ENCODE peak calls at places on chromosomes 11 and 22, in seven cellular contexts. Y, E, G, I, B, A and U are unnamed samples.

GRCh38 chr11:114132427-114132826 is 72.9 kb downstream of the ZBTB16 start:
- DNase-seq in Y (no peak), E (no peak), G (no peak), I (no peak), B (no peak), A (peak; percentile 5), U (no peak)

GRCh38 chr11:111612211-111612610 is 10.0 kb downstream of the SIK2 start:
- DNase-seq in Y (no peak), E (no peak), G (no peak), I (no peak), B (peak; percentile 64), A (no peak), U (no peak)

GRCh38 chr22:20271114-20271994 is 3.2 kb upstream of the RTN4R start:
- DNase-seq in Y (no peak), E (no peak), G (peak; percentile 59), I (no peak), B (no peak), A (no peak), U (no peak)

GRCh38 chr22:38795569-38795968 is 1.6 kb upstream of the DNAL4 start:
- DNase-seq in Y (no peak), E (no peak), G (no peak), I (no peak), B (no peak), A (no peak), U (no peak)

GRCh38 chr22:24834845-24835570 is 29.0 kb downstream of the SGSM1 start:
- DNase-seq in Y (peak; percentile 21), E (no peak), G (no peak), I (no peak), B (no peak), A (no peak), U (no peak)

GRCh38 chr11:350723-351255 is 18.5 kb upstream of the B4GALNT4 start:
- DNase-seq in Y (no peak), E (no peak), G (no peak), I (no peak), B (no peak), A (peak; percentile 49), U (no peak)

GRCh38 chr22:23913661-23914353 is 19.6 kb downstream of the MIF start:
- DNase-seq in Y (peak; percentile 100), E (peak; percentile 98), G (peak; percentile 99), I (peak; percentile 99), B (peak; percentile 99), A (peak; percentile 100), U (peak; percentile 99)

GRCh38 chr11:87015645-87016044 is 22.1 kb upstream of the TMEM135 start:
- DNase-seq in Y (no peak), E (no peak), G (no peak), I (no peak), B (no peak), A (no peak), U (no peak)

GRCh38 chr11:118200901-118201680 is 23.7 kb downstream of the JAML start:
- DNase-seq in Y (no peak), E (no peak), G (no peak), I (no peak), B (no peak), A (no peak), U (no peak)

GRCh38 chr22:30562391-30562790 is 12.1 kb downstream of the GAL3ST1 start:
- DNase-seq in Y (peak; percentile 64), E (peak; percentile 42), G (no peak), I (no peak), B (no peak), A (peak; percentile 89), U (no peak)

GRCh38 chr11:47467372-47467771 is 18.4 kb upstream of the RAPSN start:
- DNase-seq in Y (no peak), E (no peak), G (no peak), I (no peak), B (no peak), A (peak; percentile 52), U (no peak)

GRCh38 chr22:49967333-49968241 is 7.0 kb downstream of the PIM3 start:
- DNase-seq in Y (no peak), E (no peak), G (peak; percentile 77), I (peak; percentile 8), B (no peak), A (peak; percentile 66), U (no peak)

GRCh38 chr22:32312748-32313147 is 44.9 kb upstream of the RFPL3 start:
- DNase-seq in Y (no peak), E (no peak), G (no peak), I (no peak), B (no peak), A (no peak), U (no peak)

GRCh38 chr22:43002198-43002577 is 12.8 kb downstream of the PACSIN2 start:
- DNase-seq in Y (no peak), E (peak; percentile 34), G (no peak), I (no peak), B (peak; percentile 94), A (no peak), U (no peak)

GRCh38 chr22:44712156-44712555 is 10.2 kb downstream of the PRR5 start:
- DNase-seq in Y (no peak), E (no peak), G (no peak), I (no peak), B (no peak), A (no peak), U (no peak)

GRCh38 chr11:65132988-65133700 is 1.2 kb downstream of the SYVN1 start:
- DNase-seq in Y (peak; percentile 85), E (peak; percentile 78), G (no peak), I (no peak), B (no peak), A (peak; percentile 96), U (no peak)

GRCh38 chr11:122215244-122215992 is 99.4 kb upstream of the BLID start:
- DNase-seq in Y (peak; percentile 58), E (peak; percentile 69), G (peak; percentile 65), I (peak; percentile 66), B (peak; percentile 99), A (peak; percentile 59), U (peak; percentile 86)

GRCh38 chr22:36586852-36587251 is 57.9 kb upstream of the EIF3D start:
- DNase-seq in Y (no peak), E (no peak), G (no peak), I (no peak), B (no peak), A (no peak), U (no peak)

DNA sequence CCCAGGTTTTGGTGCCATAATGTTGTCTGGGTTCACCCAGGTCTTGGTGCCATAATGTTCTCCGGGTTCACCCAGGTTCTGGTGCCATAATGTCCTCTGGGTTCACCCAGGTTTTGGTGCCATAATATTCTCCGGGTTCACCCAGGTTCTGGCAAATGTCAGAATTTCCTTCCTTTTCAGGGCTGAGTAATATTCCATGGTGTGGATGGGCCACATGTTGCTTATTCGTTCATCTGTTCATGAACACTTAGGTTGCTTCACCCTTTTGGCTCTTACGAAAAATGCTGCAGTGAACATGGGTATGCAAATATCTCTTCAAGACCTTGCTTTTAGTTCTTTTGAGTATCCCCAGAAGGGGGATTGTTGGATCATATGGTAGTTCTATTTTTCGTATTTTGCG is 15.1 kb upstream of the GRAMD4 start:
- DNase-seq in Y (no peak), E (no peak), G (no peak), I (no peak), B (no peak), A (no peak), U (no peak)
- TF ChIP-seq CTCF in Y (no peak), E (no peak), G (no peak), I (no peak), B (no peak), A (no peak), U (no peak)

GRCh38 chr11:41177791-41178190 is 281.7 kb downstream of the LRRC4C start:
- DNase-seq in Y (no peak), E (no peak), G (no peak), I (no peak), B (peak; percentile 54), A (no peak), U (no peak)

DNA sequence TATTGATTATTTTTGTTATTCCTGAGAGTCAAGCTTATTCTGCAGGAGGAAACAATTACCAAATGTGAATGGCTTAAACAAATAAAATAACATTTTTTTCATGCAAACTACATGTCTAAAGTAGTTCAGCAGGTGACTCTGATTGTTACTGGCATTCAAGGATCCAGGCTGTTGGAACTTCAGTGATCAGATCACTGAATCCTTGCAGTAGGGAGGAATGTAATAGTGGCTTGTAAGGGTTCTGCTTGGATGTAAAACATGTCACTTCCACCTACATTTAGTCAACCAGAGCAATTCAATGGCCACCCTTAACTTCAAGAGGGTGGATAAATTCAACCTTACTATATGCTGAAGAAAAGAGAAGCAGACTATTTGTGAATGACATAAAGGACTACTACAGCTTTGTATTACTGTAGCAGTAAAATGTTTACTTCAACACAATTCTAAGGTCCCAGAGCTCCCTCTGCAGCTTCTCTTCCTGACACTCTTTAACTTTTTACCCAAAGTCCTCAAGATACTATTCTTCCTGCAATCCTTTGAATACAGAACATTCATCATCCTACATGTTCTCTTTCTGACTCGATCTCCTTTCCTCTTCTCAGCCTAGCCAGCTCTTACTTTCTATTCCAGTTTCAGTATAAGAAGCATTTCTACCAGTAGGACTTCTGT is 284.0 kb downstream of the LRRC4C start:
- DNase-seq in Y (no peak), E (peak; percentile 5), G (no peak), I (no peak), B (no peak), A (no peak), U (no peak)
- TF ChIP-seq CTCF in Y (no peak), E (no peak), G (no peak), I (no peak), B (no peak), A (no peak), U (no peak)

DNA sequence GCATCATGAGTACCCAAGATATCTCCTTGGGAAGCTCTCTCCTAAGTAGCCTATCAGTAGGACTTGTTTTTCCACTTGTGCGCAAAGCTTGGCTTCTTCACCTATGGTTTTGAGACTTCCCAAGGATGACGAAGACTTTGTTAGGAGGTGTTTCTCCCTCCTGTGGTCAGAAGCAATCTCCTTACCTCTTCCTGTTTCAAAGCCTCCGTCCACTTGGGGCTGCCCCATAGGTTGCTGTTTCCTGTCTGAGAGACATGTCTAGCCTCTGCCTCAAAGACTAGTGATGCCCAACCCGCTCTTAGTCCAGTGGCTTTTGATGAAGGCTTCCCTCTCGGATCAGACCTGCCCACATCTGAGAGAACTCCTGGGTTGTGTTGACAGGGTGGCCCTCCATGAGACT is 92.9 kb downstream of the TRAF6 start:
- DNase-seq in Y (no peak), E (no peak), G (no peak), I (no peak), B (no peak), A (no peak), U (no peak)
- TF ChIP-seq CTCF in Y (no peak), E (no peak), G (no peak), I (no peak), B (no peak), A (no peak), U (no peak)

GRCh38 chr11:59545179-59546020 is 34.1 kb downstream of the OR4D9 start:
- DNase-seq in Y (peak; percentile 83), E (peak; percentile 80), G (no peak), I (no peak), B (peak; percentile 87), A (no peak), U (no peak)

GRCh38 chr11:59550368-59550841 is 39.1 kb downstream of the OR4D9 start:
- DNase-seq in Y (peak; percentile 93), E (peak; percentile 79), G (peak; percentile 84), I (peak; percentile 84), B (peak; percentile 96), A (peak; percentile 89), U (peak; percentile 94)

GRCh38 chr11:59550842-59551650 is 39.7 kb downstream of the OR4D9 start:
- DNase-seq in Y (peak; percentile 75), E (peak; percentile 49), G (peak; percentile 81), I (peak; percentile 83), B (peak; percentile 83), A (peak; percentile 84), U (peak; percentile 89)

GRCh38 chr11:59544869-59545178 is 33.5 kb downstream of the OR4D9 start:
- DNase-seq in Y (no peak), E (no peak), G (no peak), I (no peak), B (no peak), A (no peak), U (no peak)

GRCh38 chr11:59548309-59548656 is 36.9 kb downstream of the OR4D9 start:
- DNase-seq in Y (no peak), E (no peak), G (no peak), I (no peak), B (no peak), A (no peak), U (no peak)
- TF ChIP-seq CTCF in Y (no peak), E (no peak), G (no peak), I (no peak), B (no peak), A (no peak), U (no peak)